ENCODE peak calls at places on chromosome 10, in six cellular contexts. One of them, this sample, is unnamed.

GRCh38 chr10:69481280-69481679 is 30.0 kb downstream of the TSPAN15 start:
- DNase-seq in SK-N-MC: no peak
- DNase-seq in IMR-90: no peak
- DNase-seq in colonic mucosa: no peak
- DNase-seq in fibroblast of lung: no peak
- DNase-seq in astrocyte: no peak
- DNase-seq in this sample: no peak

GRCh38 chr10:71138126-71138860 is 74.1 kb upstream of the UNC5B start:
- DNase-seq in SK-N-MC: no peak
- DNase-seq in IMR-90: no peak
- DNase-seq in colonic mucosa: no peak
- DNase-seq in fibroblast of lung: no peak
- DNase-seq in astrocyte: peak
- DNase-seq in this sample: no peak

GRCh38 chr10:92727550-92727949 is 37.8 kb downstream of the HHEX start:
- DNase-seq in SK-N-MC: no peak
- DNase-seq in IMR-90: no peak
- DNase-seq in colonic mucosa: no peak
- DNase-seq in fibroblast of lung: no peak
- DNase-seq in astrocyte: no peak
- DNase-seq in this sample: no peak

GRCh38 chr10:132363921-132364593 is 32.1 kb downstream of the LRRC27 start:
- DNase-seq in SK-N-MC: no peak
- DNase-seq in IMR-90: no peak
- DNase-seq in colonic mucosa: no peak
- DNase-seq in fibroblast of lung: no peak
- DNase-seq in astrocyte: peak
- DNase-seq in this sample: no peak

GRCh38 chr10:63537511-63537910 is 16.3 kb downstream of the REEP3 start:
- DNase-seq in SK-N-MC: no peak
- DNase-seq in IMR-90: no peak
- DNase-seq in colonic mucosa: no peak
- DNase-seq in fibroblast of lung: no peak
- DNase-seq in astrocyte: no peak
- DNase-seq in this sample: no peak

GRCh38 chr10:45398595-45398994 is 24.6 kb downstream of the ALOX5 start:
- DNase-seq in SK-N-MC: no peak
- DNase-seq in IMR-90: no peak
- DNase-seq in colonic mucosa: no peak
- DNase-seq in fibroblast of lung: no peak
- DNase-seq in astrocyte: no peak
- DNase-seq in this sample: no peak

GRCh38 chr10:8563478-8563877 is 509.0 kb downstream of the GATA3 start:
- DNase-seq in SK-N-MC: no peak
- DNase-seq in IMR-90: no peak
- DNase-seq in colonic mucosa: peak
- DNase-seq in fibroblast of lung: no peak
- DNase-seq in astrocyte: no peak
- DNase-seq in this sample: no peak

GRCh38 chr10:68542046-68542445 is 14.7 kb upstream of the SLC25A16 start:
- DNase-seq in SK-N-MC: no peak
- DNase-seq in IMR-90: peak
- DNase-seq in colonic mucosa: no peak
- DNase-seq in fibroblast of lung: no peak
- DNase-seq in astrocyte: peak
- DNase-seq in this sample: no peak

GRCh38 chr10:11901454-11902431 is 78.6 kb downstream of the PROSER2 start:
- DNase-seq in SK-N-MC: no peak
- DNase-seq in IMR-90: peak
- DNase-seq in colonic mucosa: no peak
- DNase-seq in fibroblast of lung: no peak
- DNase-seq in astrocyte: no peak
- DNase-seq in this sample: no peak

GRCh38 chr10:57696641-57697040 is 571.1 kb downstream of the IPMK start:
- DNase-seq in SK-N-MC: no peak
- DNase-seq in IMR-90: peak
- DNase-seq in colonic mucosa: no peak
- DNase-seq in fibroblast of lung: peak
- DNase-seq in astrocyte: peak
- DNase-seq in this sample: no peak

GRCh38 chr10:16950686-16951681 is 133.8 kb upstream of the RSU1 start:
- DNase-seq in SK-N-MC: no peak
- DNase-seq in IMR-90: peak
- DNase-seq in colonic mucosa: no peak
- DNase-seq in fibroblast of lung: peak
- DNase-seq in astrocyte: peak
- DNase-seq in this sample: no peak

GRCh38 chr10:22417736-22418268 is 72.5 kb downstream of the SPAG6 start:
- DNase-seq in SK-N-MC: no peak
- DNase-seq in IMR-90: no peak
- DNase-seq in colonic mucosa: no peak
- DNase-seq in fibroblast of lung: no peak
- DNase-seq in astrocyte: no peak
- DNase-seq in this sample: no peak

GRCh38 chr10:14389981-14390590 is 59.4 kb upstream of the FRMD4A start:
- DNase-seq in SK-N-MC: no peak
- DNase-seq in IMR-90: no peak
- DNase-seq in colonic mucosa: no peak
- DNase-seq in fibroblast of lung: no peak
- DNase-seq in astrocyte: no peak
- DNase-seq in this sample: no peak

GRCh38 chr10:85641479-85641967 is 725.1 kb downstream of the GRID1 start:
- DNase-seq in SK-N-MC: no peak
- DNase-seq in IMR-90: no peak
- DNase-seq in colonic mucosa: no peak
- DNase-seq in fibroblast of lung: no peak
- DNase-seq in astrocyte: peak
- DNase-seq in this sample: no peak

GRCh38 chr10:88525371-88526079 is 57.6 kb downstream of the RNLS start:
- DNase-seq in SK-N-MC: no peak
- DNase-seq in IMR-90: peak
- DNase-seq in colonic mucosa: peak
- DNase-seq in fibroblast of lung: peak
- DNase-seq in astrocyte: peak
- DNase-seq in this sample: no peak

GRCh38 chr10:77274046-77274795 is 363.4 kb downstream of the KCNMA1 start:
- DNase-seq in SK-N-MC: no peak
- DNase-seq in IMR-90: peak
- DNase-seq in colonic mucosa: no peak
- DNase-seq in fibroblast of lung: peak
- DNase-seq in astrocyte: peak
- DNase-seq in this sample: no peak

GRCh38 chr10:26739087-26739631 is 41.7 kb downstream of the PDSS1 start:
- DNase-seq in SK-N-MC: no peak
- DNase-seq in IMR-90: no peak
- DNase-seq in colonic mucosa: no peak
- DNase-seq in fibroblast of lung: no peak
- DNase-seq in astrocyte: no peak
- DNase-seq in this sample: no peak

GRCh38 chr10:44292390-44293002 is 92.4 kb downstream of the CXCL12 start:
- DNase-seq in SK-N-MC: no peak
- DNase-seq in IMR-90: no peak
- DNase-seq in colonic mucosa: no peak
- DNase-seq in fibroblast of lung: no peak
- DNase-seq in astrocyte: no peak
- DNase-seq in this sample: no peak

GRCh38 chr10:112280205-112280921 is 2.8 kb upstream of the TECTB start:
- DNase-seq in SK-N-MC: no peak
- DNase-seq in IMR-90: no peak
- DNase-seq in colonic mucosa: no peak
- DNase-seq in fibroblast of lung: no peak
- DNase-seq in astrocyte: no peak
- DNase-seq in this sample: no peak

GRCh38 chr10:24456319-24456718 is 247.4 kb downstream of the KIAA1217 start:
- DNase-seq in SK-N-MC: no peak
- DNase-seq in IMR-90: peak
- DNase-seq in colonic mucosa: no peak
- DNase-seq in fibroblast of lung: peak
- DNase-seq in astrocyte: peak
- DNase-seq in this sample: no peak

GRCh38 chr10:117424789-117425649 is 49.8 kb upstream of the PDZD8 start:
- DNase-seq in SK-N-MC: no peak
- DNase-seq in IMR-90: no peak
- DNase-seq in colonic mucosa: no peak
- DNase-seq in fibroblast of lung: no peak
- DNase-seq in astrocyte: no peak
- DNase-seq in this sample: no peak

GRCh38 chr10:57222129-57222528 is 861.1 kb upstream of the ZWINT start:
- DNase-seq in SK-N-MC: no peak
- DNase-seq in IMR-90: no peak
- DNase-seq in colonic mucosa: no peak
- DNase-seq in fibroblast of lung: no peak
- DNase-seq in astrocyte: no peak
- DNase-seq in this sample: no peak

GRCh38 chr10:4051011-4051407 is 266.0 kb upstream of the KLF6 start:
- DNase-seq in SK-N-MC: no peak
- DNase-seq in IMR-90: peak
- DNase-seq in colonic mucosa: no peak
- DNase-seq in fibroblast of lung: peak
- DNase-seq in astrocyte: no peak
- DNase-seq in this sample: peak
- H3K9ac ChIP-seq in SK-N-MC: no peak
- H3K9ac ChIP-seq in IMR-90: peak
- H3K9ac ChIP-seq in colonic mucosa: no peak
- H3K9ac ChIP-seq in fibroblast of lung: no peak
- H3K9ac ChIP-seq in astrocyte: no peak
- H3K9ac ChIP-seq in this sample: peak

GRCh38 chr10:86957471-86958108 is at the start of gene MMRN2:
- DNase-seq in SK-N-MC: no peak
- DNase-seq in IMR-90: no peak
- DNase-seq in colonic mucosa: no peak
- DNase-seq in fibroblast of lung: no peak
- DNase-seq in astrocyte: no peak
- DNase-seq in this sample: peak

GRCh38 chr10:86955501-86956194 is 1.8 kb downstream of the MMRN2 start:
- DNase-seq in SK-N-MC: no peak
- DNase-seq in IMR-90: no peak
- DNase-seq in colonic mucosa: no peak
- DNase-seq in fibroblast of lung: no peak
- DNase-seq in astrocyte: no peak
- DNase-seq in this sample: peak

GRCh38 chr10:86958109-86958830 is at the start of gene SNCG:
- DNase-seq in SK-N-MC: no peak
- DNase-seq in IMR-90: no peak
- DNase-seq in colonic mucosa: peak
- DNase-seq in fibroblast of lung: no peak
- DNase-seq in astrocyte: no peak
- DNase-seq in this sample: peak

GRCh38 chr10:86956195-86956840 is 1.1 kb downstream of the MMRN2 start:
- DNase-seq in SK-N-MC: no peak
- DNase-seq in IMR-90: no peak
- DNase-seq in colonic mucosa: no peak
- DNase-seq in fibroblast of lung: no peak
- DNase-seq in astrocyte: no peak
- DNase-seq in this sample: peak

DNA sequence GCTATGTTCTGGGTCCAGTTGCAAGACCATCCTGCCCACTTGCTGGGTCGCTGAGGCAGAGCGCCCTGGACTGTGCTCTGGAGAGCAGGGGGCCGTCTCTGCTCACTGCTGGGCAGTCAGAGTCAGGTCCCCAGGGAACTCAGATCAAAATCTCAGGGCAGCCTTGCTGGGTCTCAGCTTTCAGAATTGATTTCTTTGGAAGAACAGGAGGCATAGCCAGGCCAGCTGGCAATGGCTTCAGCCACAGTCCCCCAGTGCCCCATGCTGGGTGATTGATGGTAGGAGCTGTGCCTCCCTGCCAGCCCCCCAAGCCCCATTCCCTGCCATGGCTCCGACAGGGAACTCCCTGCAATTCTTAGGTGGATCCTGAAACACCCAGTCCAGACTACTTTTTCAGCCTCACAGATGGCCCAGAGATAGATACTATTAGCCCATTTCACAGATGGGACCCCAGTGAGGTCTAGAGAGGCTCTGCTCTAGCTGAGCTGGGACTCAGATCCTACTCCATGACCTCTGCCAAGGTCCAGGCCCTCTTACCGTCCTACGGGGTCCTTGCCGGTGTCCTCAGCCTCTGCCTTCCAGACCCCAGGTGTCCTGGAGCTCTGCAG is 470 bp downstream of the MMRN2 start:
- DNase-seq in SK-N-MC: no peak
- DNase-seq in IMR-90: no peak
- DNase-seq in colonic mucosa: no peak
- DNase-seq in fibroblast of lung: no peak
- DNase-seq in astrocyte: no peak
- DNase-seq in this sample: peak
- H3K4me3 ChIP-seq in SK-N-MC: no peak
- H3K4me3 ChIP-seq in IMR-90: no peak
- H3K4me3 ChIP-seq in colonic mucosa: no peak
- H3K4me3 ChIP-seq in fibroblast of lung: no peak
- H3K4me3 ChIP-seq in astrocyte: no peak
- H3K4me3 ChIP-seq in this sample: peak

DNA sequence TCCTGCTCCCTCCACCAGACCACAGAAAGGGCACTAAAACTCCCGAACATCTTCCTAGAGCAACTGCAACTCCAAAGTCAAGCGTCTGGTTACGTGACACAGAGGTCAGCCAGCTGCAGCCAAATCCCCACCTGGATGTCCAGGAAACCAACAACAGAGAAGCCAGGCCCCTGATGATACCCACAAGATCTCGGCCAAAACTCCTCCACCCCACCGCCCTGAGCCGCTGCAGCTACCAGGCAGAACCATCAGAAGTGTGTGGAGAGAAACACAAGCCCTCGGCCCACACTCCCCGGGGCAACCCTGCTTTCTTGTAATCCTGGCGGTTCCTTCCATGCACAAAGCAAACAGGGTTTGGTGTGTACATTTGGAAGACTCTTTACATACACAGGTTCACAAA is 8.7 kb downstream of the CHST15 start:
- DNase-seq in SK-N-MC: no peak
- DNase-seq in IMR-90: no peak
- DNase-seq in colonic mucosa: no peak
- DNase-seq in fibroblast of lung: no peak
- DNase-seq in astrocyte: no peak
- DNase-seq in this sample: no peak
- H3K9ac ChIP-seq in SK-N-MC: no peak
- H3K9ac ChIP-seq in IMR-90: no peak
- H3K9ac ChIP-seq in colonic mucosa: no peak
- H3K9ac ChIP-seq in fibroblast of lung: no peak
- H3K9ac ChIP-seq in astrocyte: no peak
- H3K9ac ChIP-seq in this sample: no peak

GRCh38 chr10:48366261-48366660 is 59.8 kb downstream of the MAPK8 start:
- DNase-seq in SK-N-MC: no peak
- DNase-seq in IMR-90: peak
- DNase-seq in colonic mucosa: no peak
- DNase-seq in fibroblast of lung: peak
- DNase-seq in astrocyte: no peak
- DNase-seq in this sample: no peak

GRCh38 chr10:48363617-48364355 is 57.3 kb downstream of the MAPK8 start:
- DNase-seq in SK-N-MC: peak
- DNase-seq in IMR-90: peak
- DNase-seq in colonic mucosa: peak
- DNase-seq in fibroblast of lung: peak
- DNase-seq in astrocyte: peak
- DNase-seq in this sample: no peak

GRCh38 chr10:48365668-48366067 is 59.2 kb downstream of the MAPK8 start:
- DNase-seq in SK-N-MC: no peak
- DNase-seq in IMR-90: peak
- DNase-seq in colonic mucosa: no peak
- DNase-seq in fibroblast of lung: no peak
- DNase-seq in astrocyte: no peak
- DNase-seq in this sample: no peak

GRCh38 chr10:48361201-48361600 is 54.7 kb downstream of the MAPK8 start:
- DNase-seq in SK-N-MC: no peak
- DNase-seq in IMR-90: no peak
- DNase-seq in colonic mucosa: no peak
- DNase-seq in fibroblast of lung: no peak
- DNase-seq in astrocyte: no peak
- DNase-seq in this sample: no peak

GRCh38 chr10:48364659-48365405 is 58.4 kb downstream of the MAPK8 start:
- DNase-seq in SK-N-MC: no peak
- DNase-seq in IMR-90: peak
- DNase-seq in colonic mucosa: no peak
- DNase-seq in fibroblast of lung: peak
- DNase-seq in astrocyte: peak
- DNase-seq in this sample: no peak
- H3K4me3 ChIP-seq in SK-N-MC: no peak
- H3K4me3 ChIP-seq in IMR-90: no peak
- H3K4me3 ChIP-seq in colonic mucosa: no peak
- H3K4me3 ChIP-seq in fibroblast of lung: peak
- H3K4me3 ChIP-seq in astrocyte: no peak
- H3K4me3 ChIP-seq in this sample: no peak

This sample was measured in kidney.